ENCODE peak calls at places on chromosome X, in four cellular contexts. L, F, Z and B are unnamed samples.

GRCh38 chrX:19372170-19373033 is 28.7 kb downstream of the PDHA1 start:
- DNase-seq in L (no peak), F (peak), Z (no peak), B (peak)

GRCh38 chrX:130770615-130771014 is 132.4 kb downstream of the ENOX2 start:
- DNase-seq in L (no peak), F (no peak), Z (no peak), B (peak)

GRCh38 chrX:52078133-52078532 is 9.2 kb upstream of the MAGED4B start:
- DNase-seq in L (no peak), F (no peak), Z (no peak), B (no peak)

GRCh38 chrX:22057667-22058066 is 25.5 kb downstream of the PHEX start:
- DNase-seq in L (no peak), F (no peak), Z (no peak), B (no peak)

GRCh38 chrX:129686422-129686948 is 31.7 kb upstream of the APLN start:
- DNase-seq in L (no peak), F (no peak), Z (peak), B (no peak)

GRCh38 chrX:134782796-134783195 is 124.5 kb upstream of the PLAC1 start:
- DNase-seq in L (no peak), F (no peak), Z (no peak), B (peak)

GRCh38 chrX:127884921-127885320 is 167.3 kb downstream of the ACTRT1 start:
- DNase-seq in L (no peak), F (no peak), Z (no peak), B (no peak)

GRCh38 chrX:134186362-134187121 is 50.4 kb upstream of the CCDC160 start:
- DNase-seq in L (no peak), F (no peak), Z (no peak), B (peak)

GRCh38 chrX:45900751-45901150 is 644.5 kb downstream of the ZNF674 start:
- DNase-seq in L (no peak), F (no peak), Z (no peak), B (no peak)

GRCh38 chrX:138877746-138878145 is 166.2 kb upstream of the FGF13 start:
- DNase-seq in L (no peak), F (no peak), Z (no peak), B (no peak)

GRCh38 chrX:63657821-63658220 is 127.2 kb downstream of the ARHGEF9 start:
- DNase-seq in L (no peak), F (peak), Z (no peak), B (peak)

GRCh38 chrX:2707334-2707760 is 16.3 kb downstream of the CD99 start:
- DNase-seq in L (peak), F (peak), Z (no peak), B (peak)

GRCh38 chrX:118971552-118971951 is 2.9 kb upstream of the LONRF3 start:
- DNase-seq in L (peak), F (no peak), Z (no peak), B (no peak)

GRCh38 chrX:118519411-118520205 is 24.0 kb downstream of the DOCK11 start:
- DNase-seq in L (no peak), F (no peak), Z (no peak), B (no peak)

GRCh38 chrX:136779346-136779781 is 1.4 kb downstream of the ARHGEF6 start:
- DNase-seq in L (no peak), F (no peak), Z (no peak), B (peak)

GRCh38 chrX:12891167-12891566 is 15.3 kb upstream of the TLR8 start:
- DNase-seq in L (no peak), F (no peak), Z (no peak), B (no peak)

GRCh38 chrX:82734140-82734539 is 774.0 kb upstream of the POU3F4 start:
- DNase-seq in L (no peak), F (no peak), Z (no peak), B (no peak)

GRCh38 chrX:39582091-39582490 is 515.7 kb downstream of the BCOR start:
- DNase-seq in L (no peak), F (no peak), Z (no peak), B (peak)

GRCh38 chrX:150543230-150544155 is 24.9 kb upstream of the MTM1 start:
- DNase-seq in L (no peak), F (no peak), Z (no peak), B (peak)

GRCh38 chrX:13658602-13659001 is 5.7 kb downstream of the TCEANC start:
- DNase-seq in L (no peak), F (no peak), Z (no peak), B (peak)

GRCh38 chrX:39772057-39772832 is 325.5 kb downstream of the BCOR start:
- DNase-seq in L (no peak), F (no peak), Z (no peak), B (peak)

GRCh38 chrX:153688900-153689590 is 1.3 kb downstream of the SLC6A8 start:
- DNase-seq in L (no peak), F (no peak), Z (no peak), B (no peak)

GRCh38 chrX:154381271-154381670 is 2.2 kb downstream of the EMD start:
- DNase-seq in L (no peak), F (no peak), Z (no peak), B (no peak)

GRCh38 chrX:12480956-12481355 is 310.3 kb upstream of the PRPS2 start:
- DNase-seq in L (no peak), F (no peak), Z (no peak), B (no peak)

GRCh38 chrX:101385795-101386541 is at the start of gene BTK:
- DNase-seq in L (no peak), F (peak), Z (no peak), B (peak)
- TF ChIP-seq POLR2A in L (no peak), F (no peak), Z (no peak), B (peak)

DNA sequence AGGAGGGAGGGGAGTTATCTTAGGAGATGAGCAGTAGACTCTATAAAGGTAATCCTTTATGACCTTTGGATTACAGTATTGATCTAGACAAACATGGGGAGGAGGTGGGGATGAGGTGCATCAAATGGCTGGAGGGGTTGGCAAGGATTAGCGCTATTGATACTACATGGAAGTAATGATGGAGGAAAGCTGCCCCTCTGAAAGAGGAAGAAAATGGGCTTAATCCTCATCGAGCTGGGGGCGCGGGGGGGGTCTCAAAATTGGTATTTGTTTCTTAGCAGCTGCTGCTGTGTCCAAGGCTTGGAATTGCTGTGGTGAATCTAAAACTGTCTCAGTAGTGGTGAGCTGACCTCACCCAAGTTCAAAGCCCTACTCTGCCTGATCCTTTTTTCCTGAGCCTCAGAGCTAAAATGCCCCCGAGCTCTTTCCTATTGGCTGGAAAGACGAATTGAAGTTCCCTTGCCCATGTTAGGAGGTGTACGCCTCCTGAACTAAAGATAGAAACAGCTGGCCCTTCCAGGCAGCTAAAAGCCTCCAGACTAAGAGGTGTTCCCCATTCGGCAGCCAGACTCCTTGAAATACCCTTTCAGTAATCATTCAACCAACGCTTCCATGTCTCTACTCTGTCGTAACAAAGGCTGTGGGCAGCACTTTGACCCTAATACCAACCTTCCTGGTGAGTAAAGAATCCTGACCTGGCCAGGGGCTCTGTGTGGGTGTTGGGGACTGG is at the start of gene ITGB1BP2:
- DNase-seq in L (no peak), F (no peak), Z (no peak), B (peak)
- TF ChIP-seq POLR2A in L (no peak), F (no peak), Z (no peak), B (no peak)

GRCh38 chrX:103687073-103687695 is 685 bp upstream of the MORF4L2 start:
- DNase-seq in L (peak), F (peak), Z (peak), B (peak)
- TF ChIP-seq POLR2A in L (no peak), F (no peak), Z (no peak), B (peak)

DNA sequence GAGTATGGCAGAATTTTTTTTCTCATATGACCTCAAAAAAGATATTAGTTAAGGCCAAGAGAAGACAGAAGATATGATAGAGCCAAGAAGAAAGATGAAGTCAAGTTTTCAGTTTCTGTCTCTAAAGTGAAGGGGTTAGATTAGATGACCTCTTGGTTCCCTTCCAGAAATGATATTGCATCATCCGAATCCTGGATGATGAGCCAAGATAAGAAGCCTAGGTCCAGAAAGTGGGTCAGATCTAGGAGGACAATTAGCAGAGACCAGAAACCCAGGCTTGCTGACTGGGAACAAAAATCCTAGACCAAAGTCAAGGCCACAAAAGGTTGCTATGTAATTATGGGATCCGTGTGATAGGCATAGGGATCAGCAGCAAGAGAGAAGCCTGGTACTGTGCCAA is 20.2 kb downstream of the SATL1 start:
- DNase-seq in L (no peak), F (no peak), Z (no peak), B (no peak)
- TF ChIP-seq POLR2A in L (no peak), F (no peak), Z (no peak), B (no peak)

GRCh38 chrX:1592128-1592862 is 891 bp downstream of the AKAP17A start:
- DNase-seq in L (no peak), F (no peak), Z (no peak), B (peak)
- TF ChIP-seq POLR2A in L (no peak), F (no peak), Z (no peak), B (no peak)

GRCh38 chrX:47483310-47484268 is 567 bp upstream of the ZNF41 start:
- DNase-seq in L (no peak), F (no peak), Z (no peak), B (no peak)

GRCh38 chrX:47484885-47485284 is 1.9 kb upstream of the ZNF41 start:
- DNase-seq in L (no peak), F (no peak), Z (no peak), B (peak)

GRCh38 chrX:47481160-47481559 is 1.9 kb downstream of the ZNF41 start:
- DNase-seq in L (no peak), F (no peak), Z (no peak), B (no peak)

GRCh38 chrX:47482065-47482511 is 934 bp downstream of the ZNF41 start:
- DNase-seq in L (no peak), F (no peak), Z (no peak), B (no peak)

DNA sequence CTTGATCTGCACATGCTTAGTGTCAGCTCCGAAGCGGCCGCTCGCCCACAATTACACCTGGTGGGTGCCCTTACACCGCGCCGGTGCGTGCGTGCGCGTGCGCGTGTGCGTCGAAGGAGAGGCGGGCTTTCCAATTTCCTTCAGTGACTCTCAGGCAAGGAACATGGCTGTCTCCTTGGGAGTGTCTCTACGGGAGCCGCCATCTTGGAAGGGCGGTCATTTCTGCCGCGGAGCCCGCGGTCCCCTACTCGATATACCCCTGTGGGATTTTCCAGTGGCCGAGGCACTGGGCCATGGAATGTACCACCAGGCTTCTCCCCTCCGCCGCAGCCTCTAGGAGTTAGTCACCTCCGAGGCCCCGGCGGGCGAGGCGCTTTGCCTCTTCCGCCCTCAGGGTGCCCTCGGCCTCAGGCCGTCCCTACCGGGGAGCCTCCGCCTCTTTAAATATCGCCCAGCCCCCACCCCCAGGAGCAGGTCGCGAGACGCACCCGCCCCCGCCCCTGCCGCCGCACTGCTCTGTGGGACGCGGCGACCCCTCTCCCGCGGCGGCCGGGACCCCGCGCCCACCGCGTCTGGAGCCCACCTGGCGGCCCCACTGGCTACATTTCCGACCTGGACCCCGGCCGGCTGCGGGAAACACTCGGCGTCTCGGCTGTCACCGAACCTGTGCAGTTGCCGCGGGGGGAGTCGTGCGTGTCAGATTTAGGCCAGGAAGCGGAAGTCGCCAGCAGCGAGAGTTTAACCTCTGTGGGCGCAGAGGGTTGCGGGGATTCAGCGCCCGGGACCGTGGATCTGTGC is at the start of gene ZNF41:
- DNase-seq in L (peak), F (peak), Z (no peak), B (peak)
- TF ChIP-seq POLR2A in L (peak), F (no peak), Z (no peak), B (peak)

GRCh38 chrX:24464836-24465523 is at the start of gene PDK3:
- DNase-seq in L (peak), F (peak), Z (peak), B (peak)
- TF ChIP-seq POLR2A in L (peak), F (no peak), Z (no peak), B (peak)

GRCh38 chrX:103607385-103608304 is at the start of gene TCEAL3:
- DNase-seq in L (no peak), F (peak), Z (no peak), B (no peak)
- TF ChIP-seq POLR2A in L (no peak), F (no peak), Z (no peak), B (no peak)

GRCh38 chrX:16649858-16650257 is at the start of gene S100G:
- DNase-seq in L (no peak), F (no peak), Z (no peak), B (no peak)

GRCh38 chrX:16659326-16659725 is 9.4 kb downstream of the S100G start:
- DNase-seq in L (no peak), F (no peak), Z (no peak), B (no peak)

GRCh38 chrX:16651422-16651821 is 1.5 kb downstream of the S100G start:
- DNase-seq in L (no peak), F (no peak), Z (no peak), B (no peak)

GRCh38 chrX:16658284-16658683 is 8.3 kb downstream of the S100G start:
- DNase-seq in L (no peak), F (no peak), Z (no peak), B (no peak)

GRCh38 chrX:16653424-16653823 is 3.5 kb downstream of the S100G start:
- DNase-seq in L (no peak), F (no peak), Z (no peak), B (no peak)
- TF ChIP-seq POLR2A in L (no peak), F (no peak), Z (no peak), B (no peak)

GRCh38 chrX:123788744-123789143 is 55.9 kb upstream of the THOC2 start:
- DNase-seq in L (no peak), F (no peak), Z (no peak), B (no peak)
- TF ChIP-seq POLR2A in L (no peak), F (no peak), Z (no peak), B (no peak)